ENCODE peak calls at places on chromosome 22, in nine cellular contexts. One of them, this sample, is unnamed.

GRCh38 chr22:39309881-39310714 is 9.3 kb downstream of the RPL3 start:
- DNase-seq in CD8-positive, alpha-beta memory T cell: no peak
- DNase-seq in transverse colon: no peak
- DNase-seq in non-pigmented ciliary epithelial cell: no peak
- DNase-seq in ovary: no peak
- DNase-seq in SK-N-DZ: no peak
- DNase-seq in HCT116: no peak
- DNase-seq in lower lobe of right lung: no peak
- DNase-seq in stimulated activated CD4-positive, alpha-beta T cell treated with anti-CD3 and anti-CD28 coated beads, Interleukin-4, amount 100 ng/mL, for 48 hours: no peak
- DNase-seq in this sample: no peak

GRCh38 chr22:38930512-38930911 is 26.9 kb upstream of the APOBEC3A start:
- DNase-seq in CD8-positive, alpha-beta memory T cell: no peak
- DNase-seq in HCT116: no peak
- DNase-seq in lower lobe of right lung: no peak
- DNase-seq in non-pigmented ciliary epithelial cell: no peak
- DNase-seq in SK-N-DZ: no peak
- DNase-seq in ovary: no peak
- DNase-seq in transverse colon: no peak
- DNase-seq in stimulated activated CD4-positive, alpha-beta T cell treated with anti-CD3 and anti-CD28 coated beads, Interleukin-4, amount 100 ng/mL, for 48 hours: no peak
- DNase-seq in this sample: no peak

GRCh38 chr22:47053865-47054185 is 291.4 kb downstream of the TBC1D22A start:
- DNase-seq in non-pigmented ciliary epithelial cell: peak
- DNase-seq in stimulated activated CD4-positive, alpha-beta T cell treated with anti-CD3 and anti-CD28 coated beads, Interleukin-4, amount 100 ng/mL, for 48 hours: no peak
- DNase-seq in HCT116: no peak
- DNase-seq in lower lobe of right lung: no peak
- DNase-seq in transverse colon: no peak
- DNase-seq in SK-N-DZ: no peak
- DNase-seq in CD8-positive, alpha-beta memory T cell: no peak
- DNase-seq in ovary: no peak
- DNase-seq in this sample: peak

GRCh38 chr22:25495286-25495685 is 69.2 kb upstream of the GRK3 start:
- DNase-seq in non-pigmented ciliary epithelial cell: no peak
- DNase-seq in CD8-positive, alpha-beta memory T cell: no peak
- DNase-seq in SK-N-DZ: no peak
- DNase-seq in stimulated activated CD4-positive, alpha-beta T cell treated with anti-CD3 and anti-CD28 coated beads, Interleukin-4, amount 100 ng/mL, for 48 hours: no peak
- DNase-seq in HCT116: no peak
- DNase-seq in lower lobe of right lung: no peak
- DNase-seq in transverse colon: no peak
- DNase-seq in ovary: no peak
- DNase-seq in this sample: no peak

GRCh38 chr22:30777589-30777988 is 82.9 kb downstream of the OSBP2 start:
- DNase-seq in non-pigmented ciliary epithelial cell: no peak
- DNase-seq in transverse colon: no peak
- DNase-seq in CD8-positive, alpha-beta memory T cell: no peak
- DNase-seq in ovary: no peak
- DNase-seq in lower lobe of right lung: no peak
- DNase-seq in HCT116: no peak
- DNase-seq in SK-N-DZ: no peak
- DNase-seq in stimulated activated CD4-positive, alpha-beta T cell treated with anti-CD3 and anti-CD28 coated beads, Interleukin-4, amount 100 ng/mL, for 48 hours: no peak
- DNase-seq in this sample: peak

GRCh38 chr22:38623357-38623756 is 32.8 kb downstream of the FAM227A start:
- DNase-seq in ovary: no peak
- DNase-seq in SK-N-DZ: no peak
- DNase-seq in CD8-positive, alpha-beta memory T cell: no peak
- DNase-seq in transverse colon: no peak
- DNase-seq in stimulated activated CD4-positive, alpha-beta T cell treated with anti-CD3 and anti-CD28 coated beads, Interleukin-4, amount 100 ng/mL, for 48 hours: no peak
- DNase-seq in non-pigmented ciliary epithelial cell: no peak
- DNase-seq in HCT116: no peak
- DNase-seq in lower lobe of right lung: no peak
- DNase-seq in this sample: peak

GRCh38 chr22:44648821-44649566 is 53.0 kb upstream of the PRR5 start:
- DNase-seq in lower lobe of right lung: peak
- DNase-seq in ovary: peak
- DNase-seq in transverse colon: peak
- DNase-seq in SK-N-DZ: no peak
- DNase-seq in non-pigmented ciliary epithelial cell: peak
- DNase-seq in CD8-positive, alpha-beta memory T cell: no peak
- DNase-seq in HCT116: no peak
- DNase-seq in stimulated activated CD4-positive, alpha-beta T cell treated with anti-CD3 and anti-CD28 coated beads, Interleukin-4, amount 100 ng/mL, for 48 hours: no peak
- DNase-seq in this sample: peak

GRCh38 chr22:26471522-26471921 is 12.1 kb downstream of the HPS4 start:
- DNase-seq in HCT116: peak
- DNase-seq in CD8-positive, alpha-beta memory T cell: no peak
- DNase-seq in stimulated activated CD4-positive, alpha-beta T cell treated with anti-CD3 and anti-CD28 coated beads, Interleukin-4, amount 100 ng/mL, for 48 hours: no peak
- DNase-seq in transverse colon: no peak
- DNase-seq in ovary: no peak
- DNase-seq in non-pigmented ciliary epithelial cell: peak
- DNase-seq in lower lobe of right lung: no peak
- DNase-seq in SK-N-DZ: no peak
- DNase-seq in this sample: no peak

GRCh38 chr22:23232094-23232905 is 52.0 kb downstream of the BCR start:
- DNase-seq in transverse colon: no peak
- DNase-seq in HCT116: no peak
- DNase-seq in CD8-positive, alpha-beta memory T cell: no peak
- DNase-seq in stimulated activated CD4-positive, alpha-beta T cell treated with anti-CD3 and anti-CD28 coated beads, Interleukin-4, amount 100 ng/mL, for 48 hours: no peak
- DNase-seq in lower lobe of right lung: no peak
- DNase-seq in non-pigmented ciliary epithelial cell: no peak
- DNase-seq in SK-N-DZ: no peak
- DNase-seq in ovary: no peak
- DNase-seq in this sample: no peak

GRCh38 chr22:42418811-42419243 is 13.4 kb downstream of the NFAM1 start:
- DNase-seq in lower lobe of right lung: peak
- DNase-seq in stimulated activated CD4-positive, alpha-beta T cell treated with anti-CD3 and anti-CD28 coated beads, Interleukin-4, amount 100 ng/mL, for 48 hours: no peak
- DNase-seq in SK-N-DZ: no peak
- DNase-seq in HCT116: no peak
- DNase-seq in transverse colon: no peak
- DNase-seq in ovary: no peak
- DNase-seq in CD8-positive, alpha-beta memory T cell: no peak
- DNase-seq in non-pigmented ciliary epithelial cell: no peak
- DNase-seq in this sample: no peak

GRCh38 chr22:19663286-19663815 is 51.0 kb upstream of the SEPTIN5 start:
- DNase-seq in ovary: no peak
- DNase-seq in CD8-positive, alpha-beta memory T cell: no peak
- DNase-seq in HCT116: no peak
- DNase-seq in stimulated activated CD4-positive, alpha-beta T cell treated with anti-CD3 and anti-CD28 coated beads, Interleukin-4, amount 100 ng/mL, for 48 hours: no peak
- DNase-seq in transverse colon: peak
- DNase-seq in non-pigmented ciliary epithelial cell: peak
- DNase-seq in lower lobe of right lung: peak
- DNase-seq in SK-N-DZ: no peak
- DNase-seq in this sample: peak

GRCh38 chr22:49833340-49834007 is 5.8 kb upstream of the BRD1 start:
- DNase-seq in CD8-positive, alpha-beta memory T cell: no peak
- DNase-seq in HCT116: peak
- DNase-seq in SK-N-DZ: no peak
- DNase-seq in ovary: no peak
- DNase-seq in non-pigmented ciliary epithelial cell: no peak
- DNase-seq in lower lobe of right lung: peak
- DNase-seq in transverse colon: no peak
- DNase-seq in stimulated activated CD4-positive, alpha-beta T cell treated with anti-CD3 and anti-CD28 coated beads, Interleukin-4, amount 100 ng/mL, for 48 hours: no peak
- DNase-seq in this sample: no peak

GRCh38 chr22:28923826-28924732 is 40.7 kb downstream of the ZNRF3 start:
- DNase-seq in lower lobe of right lung: peak
- DNase-seq in non-pigmented ciliary epithelial cell: no peak
- DNase-seq in ovary: peak
- DNase-seq in HCT116: peak
- DNase-seq in stimulated activated CD4-positive, alpha-beta T cell treated with anti-CD3 and anti-CD28 coated beads, Interleukin-4, amount 100 ng/mL, for 48 hours: no peak
- DNase-seq in CD8-positive, alpha-beta memory T cell: no peak
- DNase-seq in SK-N-DZ: no peak
- DNase-seq in transverse colon: peak
- DNase-seq in this sample: no peak

GRCh38 chr22:44298331-44299087 is 14.2 kb downstream of the SHISAL1 start:
- DNase-seq in HCT116: no peak
- DNase-seq in lower lobe of right lung: no peak
- DNase-seq in CD8-positive, alpha-beta memory T cell: no peak
- DNase-seq in ovary: no peak
- DNase-seq in transverse colon: no peak
- DNase-seq in non-pigmented ciliary epithelial cell: no peak
- DNase-seq in stimulated activated CD4-positive, alpha-beta T cell treated with anti-CD3 and anti-CD28 coated beads, Interleukin-4, amount 100 ng/mL, for 48 hours: no peak
- DNase-seq in SK-N-DZ: no peak
- DNase-seq in this sample: no peak

GRCh38 chr22:19879996-19880785 is 25.5 kb upstream of the GNB1L start:
- DNase-seq in HCT116: no peak
- DNase-seq in SK-N-DZ: no peak
- DNase-seq in stimulated activated CD4-positive, alpha-beta T cell treated with anti-CD3 and anti-CD28 coated beads, Interleukin-4, amount 100 ng/mL, for 48 hours: no peak
- DNase-seq in CD8-positive, alpha-beta memory T cell: no peak
- DNase-seq in non-pigmented ciliary epithelial cell: no peak
- DNase-seq in lower lobe of right lung: peak
- DNase-seq in ovary: peak
- DNase-seq in transverse colon: no peak
- DNase-seq in this sample: peak

GRCh38 chr22:47604563-47604962 is 842.1 kb downstream of the TBC1D22A start:
- DNase-seq in HCT116: no peak
- DNase-seq in CD8-positive, alpha-beta memory T cell: no peak
- DNase-seq in SK-N-DZ: no peak
- DNase-seq in transverse colon: no peak
- DNase-seq in stimulated activated CD4-positive, alpha-beta T cell treated with anti-CD3 and anti-CD28 coated beads, Interleukin-4, amount 100 ng/mL, for 48 hours: no peak
- DNase-seq in lower lobe of right lung: no peak
- DNase-seq in ovary: no peak
- DNase-seq in non-pigmented ciliary epithelial cell: no peak
- DNase-seq in this sample: no peak

GRCh38 chr22:38208549-38209097 is 6.8 kb downstream of the MAFF start:
- DNase-seq in ovary: no peak
- DNase-seq in stimulated activated CD4-positive, alpha-beta T cell treated with anti-CD3 and anti-CD28 coated beads, Interleukin-4, amount 100 ng/mL, for 48 hours: no peak
- DNase-seq in transverse colon: no peak
- DNase-seq in lower lobe of right lung: no peak
- DNase-seq in SK-N-DZ: no peak
- DNase-seq in CD8-positive, alpha-beta memory T cell: no peak
- DNase-seq in non-pigmented ciliary epithelial cell: no peak
- DNase-seq in HCT116: no peak
- DNase-seq in this sample: no peak

GRCh38 chr22:31284756-31285155 is 7.5 kb downstream of the PIK3IP1 start:
- DNase-seq in non-pigmented ciliary epithelial cell: no peak
- DNase-seq in SK-N-DZ: no peak
- DNase-seq in lower lobe of right lung: no peak
- DNase-seq in stimulated activated CD4-positive, alpha-beta T cell treated with anti-CD3 and anti-CD28 coated beads, Interleukin-4, amount 100 ng/mL, for 48 hours: no peak
- DNase-seq in ovary: no peak
- DNase-seq in CD8-positive, alpha-beta memory T cell: no peak
- DNase-seq in transverse colon: no peak
- DNase-seq in HCT116: no peak
- DNase-seq in this sample: no peak

GRCh38 chr22:38829485-38829884 is 14.3 kb downstream of the NPTXR start:
- DNase-seq in SK-N-DZ: no peak
- DNase-seq in lower lobe of right lung: no peak
- DNase-seq in HCT116: no peak
- DNase-seq in ovary: no peak
- DNase-seq in transverse colon: no peak
- DNase-seq in non-pigmented ciliary epithelial cell: no peak
- DNase-seq in stimulated activated CD4-positive, alpha-beta T cell treated with anti-CD3 and anti-CD28 coated beads, Interleukin-4, amount 100 ng/mL, for 48 hours: no peak
- DNase-seq in CD8-positive, alpha-beta memory T cell: no peak
- DNase-seq in this sample: no peak

GRCh38 chr22:39446239-39446721 is 10.5 kb upstream of the MGAT3 start:
- DNase-seq in stimulated activated CD4-positive, alpha-beta T cell treated with anti-CD3 and anti-CD28 coated beads, Interleukin-4, amount 100 ng/mL, for 48 hours: no peak
- DNase-seq in CD8-positive, alpha-beta memory T cell: no peak
- DNase-seq in lower lobe of right lung: no peak
- DNase-seq in transverse colon: peak
- DNase-seq in SK-N-DZ: peak
- DNase-seq in ovary: no peak
- DNase-seq in HCT116: no peak
- DNase-seq in non-pigmented ciliary epithelial cell: no peak
- DNase-seq in this sample: peak

GRCh38 chr22:29139965-29140782 is 65.5 kb upstream of the EMID1 start:
- DNase-seq in HCT116: no peak
- DNase-seq in CD8-positive, alpha-beta memory T cell: no peak
- DNase-seq in non-pigmented ciliary epithelial cell: no peak
- DNase-seq in SK-N-DZ: no peak
- DNase-seq in lower lobe of right lung: no peak
- DNase-seq in transverse colon: no peak
- DNase-seq in ovary: no peak
- DNase-seq in stimulated activated CD4-positive, alpha-beta T cell treated with anti-CD3 and anti-CD28 coated beads, Interleukin-4, amount 100 ng/mL, for 48 hours: no peak
- DNase-seq in this sample: no peak

GRCh38 chr22:28358244-28358777 is 321.3 kb downstream of the TTC28 start:
- DNase-seq in HCT116: no peak
- DNase-seq in SK-N-DZ: no peak
- DNase-seq in stimulated activated CD4-positive, alpha-beta T cell treated with anti-CD3 and anti-CD28 coated beads, Interleukin-4, amount 100 ng/mL, for 48 hours: no peak
- DNase-seq in non-pigmented ciliary epithelial cell: no peak
- DNase-seq in ovary: no peak
- DNase-seq in transverse colon: no peak
- DNase-seq in CD8-positive, alpha-beta memory T cell: no peak
- DNase-seq in lower lobe of right lung: no peak
- DNase-seq in this sample: no peak

GRCh38 chr22:48503876-48504275 is 1323.8 kb downstream of the BRD1 start:
- DNase-seq in lower lobe of right lung: peak
- DNase-seq in HCT116: no peak
- DNase-seq in CD8-positive, alpha-beta memory T cell: no peak
- DNase-seq in ovary: no peak
- DNase-seq in transverse colon: no peak
- DNase-seq in non-pigmented ciliary epithelial cell: no peak
- DNase-seq in SK-N-DZ: no peak
- DNase-seq in stimulated activated CD4-positive, alpha-beta T cell treated with anti-CD3 and anti-CD28 coated beads, Interleukin-4, amount 100 ng/mL, for 48 hours: no peak
- DNase-seq in this sample: peak

GRCh38 chr22:38262051-38262795 is 10.6 kb downstream of the TMEM184B start:
- DNase-seq in stimulated activated CD4-positive, alpha-beta T cell treated with anti-CD3 and anti-CD28 coated beads, Interleukin-4, amount 100 ng/mL, for 48 hours: peak
- DNase-seq in CD8-positive, alpha-beta memory T cell: peak
- DNase-seq in SK-N-DZ: no peak
- DNase-seq in HCT116: no peak
- DNase-seq in transverse colon: peak
- DNase-seq in non-pigmented ciliary epithelial cell: no peak
- DNase-seq in lower lobe of right lung: peak
- DNase-seq in ovary: peak
- DNase-seq in this sample: peak

GRCh38 chr22:16932577-16932976 is 75.4 kb downstream of the GAB4 start:
- DNase-seq in lower lobe of right lung: no peak
- DNase-seq in non-pigmented ciliary epithelial cell: no peak
- DNase-seq in CD8-positive, alpha-beta memory T cell: no peak
- DNase-seq in stimulated activated CD4-positive, alpha-beta T cell treated with anti-CD3 and anti-CD28 coated beads, Interleukin-4, amount 100 ng/mL, for 48 hours: no peak
- DNase-seq in HCT116: no peak
- DNase-seq in transverse colon: no peak
- DNase-seq in SK-N-DZ: peak
- DNase-seq in ovary: no peak
- DNase-seq in this sample: no peak

GRCh38 chr22:36828815-36829214 is 12.0 kb upstream of the PVALB start:
- DNase-seq in CD8-positive, alpha-beta memory T cell: no peak
- DNase-seq in lower lobe of right lung: no peak
- DNase-seq in transverse colon: no peak
- DNase-seq in SK-N-DZ: no peak
- DNase-seq in ovary: no peak
- DNase-seq in stimulated activated CD4-positive, alpha-beta T cell treated with anti-CD3 and anti-CD28 coated beads, Interleukin-4, amount 100 ng/mL, for 48 hours: no peak
- DNase-seq in non-pigmented ciliary epithelial cell: no peak
- DNase-seq in HCT116: no peak
- DNase-seq in this sample: no peak

GRCh38 chr22:21032843-21033688 is 705 bp upstream of the SLC7A4 start:
- DNase-seq in transverse colon: no peak
- DNase-seq in CD8-positive, alpha-beta memory T cell: no peak
- DNase-seq in lower lobe of right lung: no peak
- DNase-seq in SK-N-DZ: no peak
- DNase-seq in non-pigmented ciliary epithelial cell: no peak
- DNase-seq in stimulated activated CD4-positive, alpha-beta T cell treated with anti-CD3 and anti-CD28 coated beads, Interleukin-4, amount 100 ng/mL, for 48 hours: no peak
- DNase-seq in HCT116: no peak
- DNase-seq in ovary: no peak
- DNase-seq in this sample: no peak

GRCh38 chr22:40408718-40409612 is 38.6 kb downstream of the SGSM3 start:
- DNase-seq in SK-N-DZ: no peak
- DNase-seq in HCT116: no peak
- DNase-seq in lower lobe of right lung: peak
- DNase-seq in non-pigmented ciliary epithelial cell: no peak
- DNase-seq in stimulated activated CD4-positive, alpha-beta T cell treated with anti-CD3 and anti-CD28 coated beads, Interleukin-4, amount 100 ng/mL, for 48 hours: no peak
- DNase-seq in ovary: no peak
- DNase-seq in transverse colon: no peak
- DNase-seq in CD8-positive, alpha-beta memory T cell: no peak
- DNase-seq in this sample: no peak